ENCODE peak calls at places on chromosomes 2 and 18, in ten cellular contexts. One of them, this sample, is unnamed.

GRCh38 chr2:43218221-43218549 is 8.2 kb downstream of the ZFP36L2 start:
- DNase-seq in NCI-H524: no peak
- DNase-seq in NCI-H1105 treated with DMSO at 0.1 percent for 48 hours: no peak
- DNase-seq in iPS-NIHi11: no peak
- DNase-seq in T-helper 17 cell: no peak
- DNase-seq in spleen: no peak
- DNase-seq in activated naive CD8-positive, alpha-beta T cell treated with anti-CD3 and anti-CD28 coated beads, Interleukin-2, amount 50 U/mL, for 24 hours: no peak
- DNase-seq in CD4-positive, CD25-positive, alpha-beta regulatory T cell: no peak
- DNase-seq in GM12865: no peak
- DNase-seq in T-helper 2 cell: no peak
- DNase-seq in this sample: no peak

GRCh38 chr18:23661735-23662308 is 889 bp downstream of the ANKRD29 start:
- DNase-seq in NCI-H524: no peak
- DNase-seq in NCI-H1105 treated with DMSO at 0.1 percent for 48 hours: no peak
- DNase-seq in iPS-NIHi11: no peak
- DNase-seq in T-helper 17 cell: no peak
- DNase-seq in spleen: no peak
- DNase-seq in activated naive CD8-positive, alpha-beta T cell treated with anti-CD3 and anti-CD28 coated beads, Interleukin-2, amount 50 U/mL, for 24 hours: no peak
- DNase-seq in CD4-positive, CD25-positive, alpha-beta regulatory T cell: no peak
- DNase-seq in GM12865: no peak
- DNase-seq in T-helper 2 cell: peak; percentile 26
- DNase-seq in this sample: no peak

GRCh38 chr2:234840336-234840735 is 111.5 kb upstream of the SH3BP4 start:
- DNase-seq in NCI-H524: no peak
- DNase-seq in NCI-H1105 treated with DMSO at 0.1 percent for 48 hours: no peak
- DNase-seq in iPS-NIHi11: peak; percentile 67
- DNase-seq in T-helper 17 cell: no peak
- DNase-seq in spleen: no peak
- DNase-seq in activated naive CD8-positive, alpha-beta T cell treated with anti-CD3 and anti-CD28 coated beads, Interleukin-2, amount 50 U/mL, for 24 hours: no peak
- DNase-seq in CD4-positive, CD25-positive, alpha-beta regulatory T cell: no peak
- DNase-seq in GM12865: no peak
- DNase-seq in T-helper 2 cell: no peak
- DNase-seq in this sample: peak; percentile 72

GRCh38 chr2:200749631-200750322 is 61.9 kb upstream of the BZW1 start:
- DNase-seq in NCI-H524: no peak
- DNase-seq in NCI-H1105 treated with DMSO at 0.1 percent for 48 hours: no peak
- DNase-seq in iPS-NIHi11: no peak
- DNase-seq in T-helper 17 cell: no peak
- DNase-seq in spleen: no peak
- DNase-seq in activated naive CD8-positive, alpha-beta T cell treated with anti-CD3 and anti-CD28 coated beads, Interleukin-2, amount 50 U/mL, for 24 hours: no peak
- DNase-seq in CD4-positive, CD25-positive, alpha-beta regulatory T cell: no peak
- DNase-seq in GM12865: no peak
- DNase-seq in T-helper 2 cell: no peak
- DNase-seq in this sample: no peak

GRCh38 chr2:106350980-106351379 is 117.2 kb downstream of the RGPD3 start:
- DNase-seq in NCI-H524: no peak
- DNase-seq in NCI-H1105 treated with DMSO at 0.1 percent for 48 hours: no peak
- DNase-seq in iPS-NIHi11: no peak
- DNase-seq in T-helper 17 cell: no peak
- DNase-seq in spleen: no peak
- DNase-seq in activated naive CD8-positive, alpha-beta T cell treated with anti-CD3 and anti-CD28 coated beads, Interleukin-2, amount 50 U/mL, for 24 hours: no peak
- DNase-seq in CD4-positive, CD25-positive, alpha-beta regulatory T cell: no peak
- DNase-seq in GM12865: no peak
- DNase-seq in T-helper 2 cell: no peak
- DNase-seq in this sample: no peak

GRCh38 chr2:199261221-199261620 is 196.5 kb downstream of the SATB2 start:
- DNase-seq in NCI-H524: no peak
- DNase-seq in NCI-H1105 treated with DMSO at 0.1 percent for 48 hours: peak; percentile 79
- DNase-seq in iPS-NIHi11: no peak
- DNase-seq in T-helper 17 cell: no peak
- DNase-seq in spleen: no peak
- DNase-seq in activated naive CD8-positive, alpha-beta T cell treated with anti-CD3 and anti-CD28 coated beads, Interleukin-2, amount 50 U/mL, for 24 hours: no peak
- DNase-seq in CD4-positive, CD25-positive, alpha-beta regulatory T cell: no peak
- DNase-seq in GM12865: no peak
- DNase-seq in T-helper 2 cell: no peak
- DNase-seq in this sample: no peak

GRCh38 chr2:36433311-36434217 is 78.0 kb downstream of the CRIM1 start:
- DNase-seq in NCI-H524: no peak
- DNase-seq in NCI-H1105 treated with DMSO at 0.1 percent for 48 hours: peak; percentile 37
- DNase-seq in iPS-NIHi11: no peak
- DNase-seq in T-helper 17 cell: no peak
- DNase-seq in spleen: no peak
- DNase-seq in activated naive CD8-positive, alpha-beta T cell treated with anti-CD3 and anti-CD28 coated beads, Interleukin-2, amount 50 U/mL, for 24 hours: no peak
- DNase-seq in CD4-positive, CD25-positive, alpha-beta regulatory T cell: no peak
- DNase-seq in GM12865: no peak
- DNase-seq in T-helper 2 cell: no peak
- DNase-seq in this sample: no peak

GRCh38 chr2:54704688-54705605 is 18.5 kb upstream of the EML6 start:
- DNase-seq in NCI-H524: peak; percentile 23
- DNase-seq in NCI-H1105 treated with DMSO at 0.1 percent for 48 hours: peak; percentile 64
- DNase-seq in iPS-NIHi11: peak; percentile 13
- DNase-seq in T-helper 17 cell: no peak
- DNase-seq in spleen: no peak
- DNase-seq in activated naive CD8-positive, alpha-beta T cell treated with anti-CD3 and anti-CD28 coated beads, Interleukin-2, amount 50 U/mL, for 24 hours: no peak
- DNase-seq in CD4-positive, CD25-positive, alpha-beta regulatory T cell: no peak
- DNase-seq in GM12865: peak; percentile 67
- DNase-seq in T-helper 2 cell: peak; percentile 80
- DNase-seq in this sample: no peak

GRCh38 chr2:13485256-13485655 is 768.5 kb downstream of the TRIB2 start:
- DNase-seq in NCI-H524: no peak
- DNase-seq in NCI-H1105 treated with DMSO at 0.1 percent for 48 hours: no peak
- DNase-seq in iPS-NIHi11: no peak
- DNase-seq in T-helper 17 cell: no peak
- DNase-seq in spleen: no peak
- DNase-seq in activated naive CD8-positive, alpha-beta T cell treated with anti-CD3 and anti-CD28 coated beads, Interleukin-2, amount 50 U/mL, for 24 hours: no peak
- DNase-seq in CD4-positive, CD25-positive, alpha-beta regulatory T cell: no peak
- DNase-seq in GM12865: no peak
- DNase-seq in T-helper 2 cell: no peak
- DNase-seq in this sample: no peak

GRCh38 chr2:69992310-69993047 is 31.0 kb upstream of the ASPRV1 start:
- DNase-seq in NCI-H524: no peak
- DNase-seq in NCI-H1105 treated with DMSO at 0.1 percent for 48 hours: no peak
- DNase-seq in iPS-NIHi11: no peak
- DNase-seq in T-helper 17 cell: no peak
- DNase-seq in spleen: peak; percentile 9
- DNase-seq in activated naive CD8-positive, alpha-beta T cell treated with anti-CD3 and anti-CD28 coated beads, Interleukin-2, amount 50 U/mL, for 24 hours: no peak
- DNase-seq in CD4-positive, CD25-positive, alpha-beta regulatory T cell: no peak
- DNase-seq in GM12865: no peak
- DNase-seq in T-helper 2 cell: no peak
- DNase-seq in this sample: no peak

GRCh38 chr2:124883595-124883994 is 858.5 kb downstream of the CNTNAP5 start:
- DNase-seq in NCI-H524: no peak
- DNase-seq in NCI-H1105 treated with DMSO at 0.1 percent for 48 hours: no peak
- DNase-seq in iPS-NIHi11: no peak
- DNase-seq in T-helper 17 cell: no peak
- DNase-seq in spleen: no peak
- DNase-seq in activated naive CD8-positive, alpha-beta T cell treated with anti-CD3 and anti-CD28 coated beads, Interleukin-2, amount 50 U/mL, for 24 hours: no peak
- DNase-seq in CD4-positive, CD25-positive, alpha-beta regulatory T cell: no peak
- DNase-seq in GM12865: no peak
- DNase-seq in T-helper 2 cell: no peak
- DNase-seq in this sample: no peak

GRCh38 chr2:112121682-112122254 is 16.4 kb upstream of the FBLN7 start:
- DNase-seq in NCI-H524: no peak
- DNase-seq in NCI-H1105 treated with DMSO at 0.1 percent for 48 hours: peak; percentile 18
- DNase-seq in iPS-NIHi11: no peak
- DNase-seq in T-helper 17 cell: no peak
- DNase-seq in spleen: no peak
- DNase-seq in activated naive CD8-positive, alpha-beta T cell treated with anti-CD3 and anti-CD28 coated beads, Interleukin-2, amount 50 U/mL, for 24 hours: peak; percentile 45
- DNase-seq in CD4-positive, CD25-positive, alpha-beta regulatory T cell: peak; percentile 27
- DNase-seq in GM12865: peak; percentile 52
- DNase-seq in T-helper 2 cell: peak; percentile 57
- DNase-seq in this sample: no peak

GRCh38 chr18:79569720-79570119 is 109.9 kb upstream of the CTDP1 start:
- DNase-seq in NCI-H524: no peak
- DNase-seq in NCI-H1105 treated with DMSO at 0.1 percent for 48 hours: no peak
- DNase-seq in iPS-NIHi11: no peak
- DNase-seq in T-helper 17 cell: no peak
- DNase-seq in spleen: peak; percentile 46
- DNase-seq in activated naive CD8-positive, alpha-beta T cell treated with anti-CD3 and anti-CD28 coated beads, Interleukin-2, amount 50 U/mL, for 24 hours: no peak
- DNase-seq in CD4-positive, CD25-positive, alpha-beta regulatory T cell: no peak
- DNase-seq in GM12865: no peak
- DNase-seq in T-helper 2 cell: no peak
- DNase-seq in this sample: no peak

GRCh38 chr2:24883946-24884345 is 36.1 kb downstream of the ADCY3 start:
- DNase-seq in NCI-H524: no peak
- DNase-seq in NCI-H1105 treated with DMSO at 0.1 percent for 48 hours: no peak
- DNase-seq in iPS-NIHi11: no peak
- DNase-seq in T-helper 17 cell: no peak
- DNase-seq in spleen: no peak
- DNase-seq in activated naive CD8-positive, alpha-beta T cell treated with anti-CD3 and anti-CD28 coated beads, Interleukin-2, amount 50 U/mL, for 24 hours: no peak
- DNase-seq in CD4-positive, CD25-positive, alpha-beta regulatory T cell: no peak
- DNase-seq in GM12865: no peak
- DNase-seq in T-helper 2 cell: no peak
- DNase-seq in this sample: no peak

GRCh38 chr2:75407038-75407530 is 153.7 kb downstream of the EVA1A start:
- DNase-seq in NCI-H524: no peak
- DNase-seq in NCI-H1105 treated with DMSO at 0.1 percent for 48 hours: no peak
- DNase-seq in iPS-NIHi11: no peak
- DNase-seq in T-helper 17 cell: no peak
- DNase-seq in spleen: no peak
- DNase-seq in activated naive CD8-positive, alpha-beta T cell treated with anti-CD3 and anti-CD28 coated beads, Interleukin-2, amount 50 U/mL, for 24 hours: no peak
- DNase-seq in CD4-positive, CD25-positive, alpha-beta regulatory T cell: no peak
- DNase-seq in GM12865: no peak
- DNase-seq in T-helper 2 cell: no peak
- DNase-seq in this sample: no peak

GRCh38 chr2:192208848-192209247 is 14.1 kb upstream of the TMEFF2 start:
- DNase-seq in NCI-H524: no peak
- DNase-seq in NCI-H1105 treated with DMSO at 0.1 percent for 48 hours: no peak
- DNase-seq in iPS-NIHi11: no peak
- DNase-seq in T-helper 17 cell: no peak
- DNase-seq in spleen: no peak
- DNase-seq in activated naive CD8-positive, alpha-beta T cell treated with anti-CD3 and anti-CD28 coated beads, Interleukin-2, amount 50 U/mL, for 24 hours: no peak
- DNase-seq in CD4-positive, CD25-positive, alpha-beta regulatory T cell: no peak
- DNase-seq in GM12865: no peak
- DNase-seq in T-helper 2 cell: no peak
- DNase-seq in this sample: no peak

GRCh38 chr2:181058378-181059269 is 78.2 kb downstream of the UBE2E3 start:
- DNase-seq in NCI-H524: no peak
- DNase-seq in NCI-H1105 treated with DMSO at 0.1 percent for 48 hours: no peak
- DNase-seq in iPS-NIHi11: peak; percentile 32
- DNase-seq in T-helper 17 cell: no peak
- DNase-seq in spleen: no peak
- DNase-seq in activated naive CD8-positive, alpha-beta T cell treated with anti-CD3 and anti-CD28 coated beads, Interleukin-2, amount 50 U/mL, for 24 hours: peak; percentile 19
- DNase-seq in CD4-positive, CD25-positive, alpha-beta regulatory T cell: no peak
- DNase-seq in GM12865: peak; percentile 74
- DNase-seq in T-helper 2 cell: peak; percentile 57
- DNase-seq in this sample: no peak

GRCh38 chr18:63454497-63454896 is 22.3 kb upstream of the SERPINB5 start:
- DNase-seq in NCI-H524: no peak
- DNase-seq in NCI-H1105 treated with DMSO at 0.1 percent for 48 hours: no peak
- DNase-seq in iPS-NIHi11: no peak
- DNase-seq in T-helper 17 cell: no peak
- DNase-seq in spleen: no peak
- DNase-seq in activated naive CD8-positive, alpha-beta T cell treated with anti-CD3 and anti-CD28 coated beads, Interleukin-2, amount 50 U/mL, for 24 hours: no peak
- DNase-seq in CD4-positive, CD25-positive, alpha-beta regulatory T cell: no peak
- DNase-seq in GM12865: no peak
- DNase-seq in T-helper 2 cell: no peak
- DNase-seq in this sample: peak; percentile 37

GRCh38 chr2:128786800-128787478 is 468.3 kb upstream of the HS6ST1 start:
- DNase-seq in NCI-H524: no peak
- DNase-seq in NCI-H1105 treated with DMSO at 0.1 percent for 48 hours: no peak
- DNase-seq in iPS-NIHi11: peak; percentile 49
- DNase-seq in T-helper 17 cell: no peak
- DNase-seq in spleen: peak; percentile 55
- DNase-seq in activated naive CD8-positive, alpha-beta T cell treated with anti-CD3 and anti-CD28 coated beads, Interleukin-2, amount 50 U/mL, for 24 hours: no peak
- DNase-seq in CD4-positive, CD25-positive, alpha-beta regulatory T cell: no peak
- DNase-seq in GM12865: no peak
- DNase-seq in T-helper 2 cell: no peak
- DNase-seq in this sample: no peak

GRCh38 chr2:163407296-163407695 is 328.5 kb downstream of the FIGN start:
- DNase-seq in NCI-H524: no peak
- DNase-seq in NCI-H1105 treated with DMSO at 0.1 percent for 48 hours: no peak
- DNase-seq in iPS-NIHi11: no peak
- DNase-seq in T-helper 17 cell: no peak
- DNase-seq in spleen: no peak
- DNase-seq in activated naive CD8-positive, alpha-beta T cell treated with anti-CD3 and anti-CD28 coated beads, Interleukin-2, amount 50 U/mL, for 24 hours: no peak
- DNase-seq in CD4-positive, CD25-positive, alpha-beta regulatory T cell: no peak
- DNase-seq in GM12865: no peak
- DNase-seq in T-helper 2 cell: no peak
- DNase-seq in this sample: no peak

GRCh38 chr18:13547347-13547746 is 179.0 kb downstream of the FAM210A start:
- DNase-seq in NCI-H524: no peak
- DNase-seq in NCI-H1105 treated with DMSO at 0.1 percent for 48 hours: no peak
- DNase-seq in iPS-NIHi11: no peak
- DNase-seq in T-helper 17 cell: no peak
- DNase-seq in spleen: no peak
- DNase-seq in activated naive CD8-positive, alpha-beta T cell treated with anti-CD3 and anti-CD28 coated beads, Interleukin-2, amount 50 U/mL, for 24 hours: no peak
- DNase-seq in CD4-positive, CD25-positive, alpha-beta regulatory T cell: no peak
- DNase-seq in GM12865: no peak
- DNase-seq in T-helper 2 cell: no peak
- DNase-seq in this sample: no peak

GRCh38 chr2:230691005-230691647 is 21.5 kb upstream of the CAB39 start:
- DNase-seq in NCI-H524: no peak
- DNase-seq in NCI-H1105 treated with DMSO at 0.1 percent for 48 hours: no peak
- DNase-seq in iPS-NIHi11: peak; percentile 67
- DNase-seq in T-helper 17 cell: no peak
- DNase-seq in spleen: no peak
- DNase-seq in activated naive CD8-positive, alpha-beta T cell treated with anti-CD3 and anti-CD28 coated beads, Interleukin-2, amount 50 U/mL, for 24 hours: no peak
- DNase-seq in CD4-positive, CD25-positive, alpha-beta regulatory T cell: no peak
- DNase-seq in GM12865: no peak
- DNase-seq in T-helper 2 cell: no peak
- DNase-seq in this sample: peak; percentile 70

GRCh38 chr2:237870754-237871651 is 11.6 kb downstream of the RAMP1 start:
- DNase-seq in NCI-H524: no peak
- DNase-seq in NCI-H1105 treated with DMSO at 0.1 percent for 48 hours: no peak
- DNase-seq in iPS-NIHi11: peak; percentile 15
- DNase-seq in T-helper 17 cell: no peak
- DNase-seq in spleen: peak; percentile 51
- DNase-seq in activated naive CD8-positive, alpha-beta T cell treated with anti-CD3 and anti-CD28 coated beads, Interleukin-2, amount 50 U/mL, for 24 hours: no peak
- DNase-seq in CD4-positive, CD25-positive, alpha-beta regulatory T cell: no peak
- DNase-seq in GM12865: no peak
- DNase-seq in T-helper 2 cell: no peak
- DNase-seq in this sample: no peak

GRCh38 chr18:58862851-58863538 is 1.7 kb upstream of the ZNF532 start:
- DNase-seq in NCI-H524: no peak
- DNase-seq in NCI-H1105 treated with DMSO at 0.1 percent for 48 hours: peak; percentile 58
- DNase-seq in iPS-NIHi11: peak; percentile 59
- DNase-seq in T-helper 17 cell: no peak
- DNase-seq in spleen: peak; percentile 82
- DNase-seq in activated naive CD8-positive, alpha-beta T cell treated with anti-CD3 and anti-CD28 coated beads, Interleukin-2, amount 50 U/mL, for 24 hours: peak; percentile 8
- DNase-seq in CD4-positive, CD25-positive, alpha-beta regulatory T cell: no peak
- DNase-seq in GM12865: no peak
- DNase-seq in T-helper 2 cell: peak; percentile 33
- DNase-seq in this sample: peak; percentile 26

GRCh38 chr2:216406861-216407260 is 5.4 kb upstream of the SMARCAL1 start:
- DNase-seq in NCI-H524: peak; percentile 80
- DNase-seq in NCI-H1105 treated with DMSO at 0.1 percent for 48 hours: peak; percentile 41
- DNase-seq in iPS-NIHi11: no peak
- DNase-seq in T-helper 17 cell: no peak
- DNase-seq in spleen: no peak
- DNase-seq in activated naive CD8-positive, alpha-beta T cell treated with anti-CD3 and anti-CD28 coated beads, Interleukin-2, amount 50 U/mL, for 24 hours: no peak
- DNase-seq in CD4-positive, CD25-positive, alpha-beta regulatory T cell: no peak
- DNase-seq in GM12865: no peak
- DNase-seq in T-helper 2 cell: no peak
- DNase-seq in this sample: no peak

GRCh38 chr18:908631-909621 is 4.3 kb downstream of the ADCYAP1 start:
- DNase-seq in NCI-H524: peak; percentile 7
- DNase-seq in NCI-H1105 treated with DMSO at 0.1 percent for 48 hours: peak; percentile 38
- DNase-seq in iPS-NIHi11: peak; percentile 47
- DNase-seq in T-helper 17 cell: no peak
- DNase-seq in spleen: no peak
- DNase-seq in activated naive CD8-positive, alpha-beta T cell treated with anti-CD3 and anti-CD28 coated beads, Interleukin-2, amount 50 U/mL, for 24 hours: no peak
- DNase-seq in CD4-positive, CD25-positive, alpha-beta regulatory T cell: no peak
- DNase-seq in GM12865: no peak
- DNase-seq in T-helper 2 cell: no peak
- DNase-seq in this sample: no peak

GRCh38 chr2:171160119-171160629 is 519 bp downstream of the TLK1 start:
- DNase-seq in NCI-H524: peak; percentile 51
- DNase-seq in NCI-H1105 treated with DMSO at 0.1 percent for 48 hours: peak; percentile 71
- DNase-seq in iPS-NIHi11: no peak
- DNase-seq in T-helper 17 cell: peak; percentile 52
- DNase-seq in spleen: peak; percentile 92
- DNase-seq in activated naive CD8-positive, alpha-beta T cell treated with anti-CD3 and anti-CD28 coated beads, Interleukin-2, amount 50 U/mL, for 24 hours: peak; percentile 76
- DNase-seq in CD4-positive, CD25-positive, alpha-beta regulatory T cell: peak; percentile 58
- DNase-seq in GM12865: peak; percentile 79
- DNase-seq in T-helper 2 cell: peak; percentile 74
- DNase-seq in this sample: peak; percentile 52

GRCh38 chr2:152546230-152546837 is 170.9 kb downstream of the PRPF40A start:
- DNase-seq in NCI-H524: no peak
- DNase-seq in NCI-H1105 treated with DMSO at 0.1 percent for 48 hours: no peak
- DNase-seq in iPS-NIHi11: no peak
- DNase-seq in T-helper 17 cell: no peak
- DNase-seq in spleen: no peak
- DNase-seq in activated naive CD8-positive, alpha-beta T cell treated with anti-CD3 and anti-CD28 coated beads, Interleukin-2, amount 50 U/mL, for 24 hours: no peak
- DNase-seq in CD4-positive, CD25-positive, alpha-beta regulatory T cell: no peak
- DNase-seq in GM12865: no peak
- DNase-seq in T-helper 2 cell: no peak
- DNase-seq in this sample: no peak